ENCODE peak calls at places on chromosomes 6 and 20, in four cellular contexts. V is GM12892, G is spleen, N is uterus. M is an unnamed sample.

GRCh38 chr6:135909737-135910387 is 58.4 kb downstream of the PDE7B start:
- DNase-seq in G (no peak), N (no peak), V (peak), M (peak)

GRCh38 chr6:122956376-122956775 is 39.7 kb upstream of the CLVS2 start:
- DNase-seq in V (no peak), N (no peak), G (no peak), M (no peak)

GRCh38 chr20:44967207-44967807 is 995 bp downstream of the STK4 start:
- DNase-seq in V (no peak), N (no peak), G (no peak), M (no peak)

GRCh38 chr6:161743526-161744196 is 469.8 kb upstream of the AGPAT4 start:
- DNase-seq in N (no peak), G (no peak), V (no peak), M (no peak)

GRCh38 chr6:93036835-93037234 is 382.5 kb downstream of the EPHA7 start:
- DNase-seq in N (no peak), G (no peak), V (no peak), M (no peak)

GRCh38 chr20:371755-372542 is 8.6 kb upstream of the TRIB3 start:
- DNase-seq in G (peak), N (peak), V (no peak), M (peak)

GRCh38 chr20:63441777-63442493 is 30.5 kb downstream of the KCNQ2 start:
- DNase-seq in G (no peak), N (no peak), V (peak), M (peak)

GRCh38 chr20:15900443-15900842 is 672.8 kb downstream of the KIF16B start:
- DNase-seq in V (no peak), N (no peak), G (no peak), M (no peak)

GRCh38 chr6:27254566-27254965 is 7.1 kb downstream of the PRSS16 start:
- DNase-seq in N (no peak), G (no peak), V (no peak), M (no peak)

GRCh38 chr6:90044833-90045337 is 150.6 kb downstream of the GJA10 start:
- DNase-seq in N (no peak), V (no peak), G (no peak), M (no peak)

GRCh38 chr6:169186496-169187169 is 67.0 kb downstream of the THBS2 start:
- DNase-seq in N (no peak), G (no peak), V (no peak), M (no peak)

GRCh38 chr6:169183233-169183632 is 70.4 kb downstream of the THBS2 start:
- DNase-seq in N (no peak), G (no peak), V (no peak), M (no peak)

GRCh38 chr6:169185011-169185521 is 68.6 kb downstream of the THBS2 start:
- DNase-seq in G (no peak), N (no peak), V (no peak), M (no peak)

GRCh38 chr6:169188051-169188863 is 65.4 kb downstream of the THBS2 start:
- DNase-seq in N (no peak), V (no peak), G (no peak), M (no peak)

GRCh38 chr6:169185692-169186485 is 67.8 kb downstream of the THBS2 start:
- DNase-seq in V (no peak), G (no peak), N (no peak), M (no peak)
- TF ChIP-seq POLR2A in V (no peak), G (no peak), N (no peak), M (no peak)

GRCh38 chr20:31572701-31573554 is 32.2 kb upstream of the ID1 start:
- DNase-seq in N (peak), G (peak), V (peak), M (peak)
- TF ChIP-seq POLR2A in N (peak), G (peak), V (no peak), M (peak)

DNA sequence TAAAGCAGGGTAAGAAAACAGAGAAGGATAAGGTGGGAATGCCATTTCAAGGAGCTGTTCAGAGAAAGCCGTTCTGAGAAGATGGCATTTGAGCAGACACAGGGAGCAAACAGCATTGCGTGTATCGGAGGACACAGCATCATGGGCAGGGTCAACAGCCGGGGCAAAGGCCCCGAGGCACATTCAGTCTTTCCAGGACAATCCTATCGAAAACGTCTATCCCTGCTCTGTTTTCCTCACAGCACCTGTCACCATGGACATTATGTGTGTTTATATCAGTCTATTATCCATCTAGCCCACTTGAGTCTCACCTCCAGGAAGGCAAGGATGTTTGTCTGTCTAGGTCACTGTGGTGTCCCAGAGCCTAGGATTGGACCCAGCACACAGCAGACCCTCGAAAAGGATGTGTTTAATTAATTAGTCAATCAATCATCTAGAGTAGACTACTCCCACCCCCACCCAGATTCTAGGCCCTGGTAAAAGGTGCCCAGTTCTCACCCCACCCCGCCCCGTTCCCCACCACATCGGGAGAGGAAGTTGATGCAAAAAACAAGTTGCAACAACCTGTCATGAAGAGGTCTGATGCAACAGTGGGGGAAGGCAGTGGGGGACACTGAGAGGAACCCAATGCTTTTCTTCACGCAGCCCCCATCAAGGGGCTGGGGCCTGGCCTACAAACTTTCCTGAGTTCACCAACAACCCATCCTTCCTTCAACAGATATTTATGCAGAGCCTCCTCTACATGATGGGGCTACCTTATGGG is 66.6 kb downstream of the PREX1 start:
- DNase-seq in N (no peak), V (no peak), G (peak), M (no peak)
- TF ChIP-seq POLR2A in N (no peak), V (no peak), G (no peak), M (no peak)

GRCh38 chr6:36875250-36875633 is 639 bp upstream of the PPIL1 start:
- DNase-seq in G (no peak), V (no peak), N (no peak), M (no peak)

GRCh38 chr6:36874016-36874442 is 574 bp downstream of the PPIL1 start:
- DNase-seq in V (no peak), N (no peak), G (no peak), M (no peak)

GRCh38 chr6:36873612-36874011 is 991 bp downstream of the PPIL1 start:
- DNase-seq in N (no peak), V (no peak), G (no peak), M (no peak)

GRCh38 chr6:36873115-36873514 is 1.5 kb downstream of the PPIL1 start:
- DNase-seq in G (no peak), N (no peak), V (no peak), M (no peak)

GRCh38 chr6:36874443-36875249 is at the start of gene PPIL1:
- DNase-seq in V (peak), N (peak), G (peak), M (peak)
- TF ChIP-seq POLR2A in V (peak), N (no peak), G (no peak), M (peak)

GRCh38 chr6:63713332-63713731 is 77.7 kb downstream of the PHF3 start:
- DNase-seq in N (no peak), G (no peak), V (no peak), M (no peak)
- TF ChIP-seq POLR2A in N (no peak), G (no peak), V (no peak), M (no peak)

GRCh38 chr6:16436550-16436949 is 198.2 kb downstream of the GMPR start:
- DNase-seq in G (no peak), N (no peak), V (no peak), M (no peak)
- TF ChIP-seq POLR2A in G (no peak), N (no peak), V (no peak), M (no peak)

DNA sequence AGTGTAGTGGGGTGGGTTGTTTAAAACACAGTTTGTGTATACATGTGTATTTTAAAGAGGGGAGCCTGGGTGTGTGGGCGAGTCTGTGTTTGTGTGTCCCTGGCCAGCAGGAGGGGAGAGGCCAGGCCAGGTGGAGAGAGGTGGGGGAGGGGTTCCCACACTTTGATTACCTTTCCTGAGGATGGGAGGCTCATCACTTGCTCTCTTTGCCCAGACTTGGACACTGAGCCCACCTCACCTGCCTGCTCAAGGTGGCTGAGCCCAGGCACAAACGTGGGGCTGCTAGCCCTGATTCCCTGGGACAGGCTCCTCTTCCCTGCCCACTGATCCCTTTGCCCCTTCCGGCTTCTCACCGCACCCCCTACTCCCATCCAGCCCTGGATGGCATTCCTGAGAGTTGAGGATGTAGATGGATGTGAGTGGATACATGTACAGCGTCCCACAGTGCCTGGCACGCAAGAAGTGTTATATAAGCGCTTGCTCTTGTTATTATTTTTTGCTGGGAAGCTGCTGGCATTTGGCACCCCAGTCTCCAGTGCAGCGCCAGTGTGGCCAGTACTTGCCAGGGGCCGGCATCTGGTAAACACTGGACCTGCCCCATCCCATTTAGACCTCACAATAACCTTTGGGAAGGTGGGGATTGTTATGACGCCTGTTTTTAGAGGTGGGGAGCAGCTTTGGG is 2.7 kb downstream of the CEBPB start:
- DNase-seq in N (no peak), G (no peak), V (no peak), M (no peak)
- TF ChIP-seq POLR2A in N (no peak), G (no peak), V (no peak), M (no peak)

GRCh38 chr20:3082306-3082951 is 2.1 kb downstream of the AVP start:
- DNase-seq in V (no peak), N (no peak), G (no peak), M (no peak)

GRCh38 chr20:3082955-3083952 is 1.3 kb downstream of the AVP start:
- DNase-seq in G (no peak), N (no peak), V (no peak), M (no peak)

GRCh38 chr20:3085571-3086072 is 1.1 kb upstream of the AVP start:
- DNase-seq in G (no peak), N (no peak), V (no peak), M (no peak)

GRCh38 chr20:3084986-3085360 is 449 bp upstream of the AVP start:
- DNase-seq in N (no peak), V (no peak), G (no peak), M (no peak)

GRCh38 chr20:3084283-3084985 is at the start of gene AVP:
- DNase-seq in G (no peak), V (no peak), N (no peak), M (no peak)
- TF ChIP-seq POLR2A in G (no peak), V (no peak), N (no peak), M (no peak)

GRCh38 chr6:84976516-84977420 is 212.4 kb upstream of the TBX18 start:
- DNase-seq in G (no peak), V (no peak), N (no peak), M (no peak)

DNA sequence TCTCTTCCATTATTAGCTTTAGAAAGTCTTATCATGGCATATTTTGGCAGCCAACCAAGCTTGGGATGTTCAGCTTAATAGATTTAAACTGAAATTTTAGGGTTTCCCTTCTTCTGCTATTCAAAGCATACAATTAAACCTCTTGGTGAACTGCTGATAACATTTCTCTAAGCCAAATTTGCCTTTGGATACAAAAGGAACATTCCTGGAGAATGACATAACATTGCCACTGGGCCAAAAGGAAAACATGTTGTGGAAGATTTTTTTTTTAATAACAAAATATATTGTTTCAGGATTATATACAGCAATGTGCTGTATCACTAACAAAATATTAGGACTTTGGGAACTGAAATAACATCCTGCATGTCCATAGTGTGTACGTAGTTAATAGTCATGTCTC is 215.1 kb upstream of the TBX18 start:
- DNase-seq in V (no peak), N (no peak), G (no peak), M (no peak)
- TF ChIP-seq POLR2A in V (no peak), N (no peak), G (no peak), M (no peak)